ENCODE peak calls at places on chromosome 14, in ten cellular contexts. G, H, A, K, L, P, S, U, R and Y are unnamed samples.

GRCh38 chr14:50318031-50318626 is 6.0 kb downstream of the DMAC2L start:
- DNase-seq in G (peak), H (no peak), A (peak), K (no peak), L (no peak), P (no peak), S (no peak), U (no peak), R (no peak), Y (no peak)

GRCh38 chr14:71130491-71131179 is 223.4 kb downstream of the PCNX1 start:
- DNase-seq in G (peak), H (no peak), A (no peak), K (no peak), L (no peak), P (no peak), S (no peak), U (peak), R (peak), Y (no peak)

GRCh38 chr14:100534528-100535286 is 52.5 kb downstream of the BEGAIN start:
- DNase-seq in G (no peak), H (no peak), A (no peak), K (no peak), L (peak), P (no peak), S (no peak), U (peak), R (no peak), Y (peak)

GRCh38 chr14:54614296-54614695 is 47.4 kb downstream of the SAMD4A start:
- DNase-seq in G (no peak), H (no peak), A (no peak), K (no peak), L (no peak), P (no peak), S (no peak), U (no peak), R (no peak), Y (no peak)

GRCh38 chr14:104245075-104245474 is 106.7 kb downstream of the KIF26A start:
- DNase-seq in G (no peak), H (no peak), A (no peak), K (no peak), L (no peak), P (no peak), S (peak), U (no peak), R (no peak), Y (no peak)

GRCh38 chr14:86279405-86279804 is 749.5 kb downstream of the FLRT2 start:
- DNase-seq in G (no peak), H (no peak), A (no peak), K (no peak), L (no peak), P (no peak), S (no peak), U (no peak), R (no peak), Y (no peak)

GRCh38 chr14:54818201-54819133 is 84.2 kb downstream of the GCH1 start:
- DNase-seq in G (peak), H (no peak), A (no peak), K (no peak), L (no peak), P (peak), S (no peak), U (peak), R (peak), Y (no peak)

GRCh38 chr14:104680056-104680805 is 9.2 kb upstream of the INF2 start:
- DNase-seq in G (peak), H (no peak), A (no peak), K (no peak), L (no peak), P (no peak), S (peak), U (peak), R (peak), Y (no peak)

GRCh38 chr14:99382071-99382640 is 98.5 kb downstream of the SETD3 start:
- DNase-seq in G (no peak), H (no peak), A (no peak), K (no peak), L (no peak), P (no peak), S (no peak), U (no peak), R (no peak), Y (no peak)

GRCh38 chr14:76936483-76936882 is 92.0 kb downstream of the IRF2BPL start:
- DNase-seq in G (no peak), H (no peak), A (no peak), K (no peak), L (no peak), P (no peak), S (no peak), U (no peak), R (no peak), Y (no peak)

GRCh38 chr14:86604546-86604945 is 1074.6 kb downstream of the FLRT2 start:
- DNase-seq in G (no peak), H (no peak), A (no peak), K (no peak), L (no peak), P (no peak), S (no peak), U (no peak), R (no peak), Y (no peak)

GRCh38 chr14:105187935-105188524 is 6.9 kb upstream of the NUDT14 start:
- DNase-seq in G (no peak), H (no peak), A (no peak), K (no peak), L (no peak), P (no peak), S (peak), U (no peak), R (no peak), Y (no peak)

GRCh38 chr14:81517798-81518398 is 15.8 kb downstream of the SEL1L start:
- DNase-seq in G (peak), H (no peak), A (no peak), K (no peak), L (no peak), P (no peak), S (no peak), U (peak), R (peak), Y (no peak)

GRCh38 chr14:45041641-45042040 is 42.3 kb upstream of the PRPF39 start:
- DNase-seq in G (no peak), H (no peak), A (no peak), K (no peak), L (no peak), P (no peak), S (no peak), U (no peak), R (no peak), Y (no peak)

GRCh38 chr14:77892381-77892871 is 92.5 kb downstream of the ADCK1 start:
- DNase-seq in G (peak), H (no peak), A (no peak), K (no peak), L (no peak), P (no peak), S (peak), U (no peak), R (peak), Y (no peak)

GRCh38 chr14:94595912-94596311 is 14.7 kb downstream of the SERPINA5 start:
- DNase-seq in G (no peak), H (no peak), A (no peak), K (no peak), L (no peak), P (no peak), S (no peak), U (no peak), R (no peak), Y (no peak)

GRCh38 chr14:49898485-49898884 is 5.6 kb downstream of the ARF6 start:
- DNase-seq in G (no peak), H (no peak), A (no peak), K (no peak), L (no peak), P (no peak), S (no peak), U (no peak), R (no peak), Y (no peak)

GRCh38 chr14:98548071-98548686 is 723.8 kb downstream of the BCL11B start:
- DNase-seq in G (no peak), H (no peak), A (no peak), K (no peak), L (no peak), P (no peak), S (no peak), U (no peak), R (no peak), Y (no peak)

GRCh38 chr14:79281244-79282199 is 929.8 kb downstream of the DIO2 start:
- DNase-seq in G (no peak), H (no peak), A (no peak), K (no peak), L (no peak), P (no peak), S (no peak), U (no peak), R (no peak), Y (no peak)

GRCh38 chr14:24436355-24437019 is 6.1 kb downstream of the SDR39U1 start:
- DNase-seq in G (peak), H (peak), A (peak), K (peak), L (peak), P (no peak), S (no peak), U (peak), R (peak), Y (peak)

GRCh38 chr14:90781344-90781761 is 34.9 kb downstream of the TTC7B start:
- DNase-seq in G (peak), H (no peak), A (no peak), K (no peak), L (no peak), P (no peak), S (no peak), U (no peak), R (peak), Y (no peak)

GRCh38 chr14:67762051-67762450 is 54.3 kb downstream of the ZFYVE26 start:
- DNase-seq in G (no peak), H (no peak), A (no peak), K (no peak), L (no peak), P (no peak), S (no peak), U (no peak), R (no peak), Y (no peak)

GRCh38 chr14:74933925-74934435 is 10.9 kb upstream of the RPS6KL1 start:
- DNase-seq in G (no peak), H (no peak), A (no peak), K (no peak), L (no peak), P (no peak), S (no peak), U (no peak), R (no peak), Y (no peak)

GRCh38 chr14:75450381-75451276 is 22.8 kb downstream of the JDP2 start:
- DNase-seq in G (peak), H (no peak), A (peak), K (no peak), L (no peak), P (no peak), S (peak), U (peak), R (no peak), Y (no peak)

GRCh38 chr14:58637391-58638230 is at the start of gene DACT1:
- DNase-seq in G (peak), H (peak), A (peak), K (no peak), L (peak), P (no peak), S (peak), U (peak), R (peak), Y (peak)

GRCh38 chr14:38254565-38255407 is 1.1 kb downstream of the CLEC14A start:
- DNase-seq in G (peak), H (no peak), A (no peak), K (no peak), L (no peak), P (no peak), S (peak), U (no peak), R (no peak), Y (no peak)

GRCh38 chr14:98382662-98383061 is 889.3 kb downstream of the BCL11B start:
- DNase-seq in G (no peak), H (no peak), A (no peak), K (no peak), L (no peak), P (no peak), S (no peak), U (no peak), R (no peak), Y (no peak)